ENCODE peak calls at places on chromosomes 7 and 10, in eight cellular contexts. One of them, this sample, is unnamed.

GRCh38 chr10:130453721-130454542 is 317.7 kb downstream of the GLRX3 start:
- DNase-seq in hypothalamus: no peak
- DNase-seq in lower lobe of right lung: no peak
- DNase-seq in fibroblast of lung: no peak
- DNase-seq in head of caudate nucleus: no peak
- DNase-seq in neural crest cell: no peak
- DNase-seq in GM20000: no peak
- DNase-seq in tibial nerve: no peak
- DNase-seq in this sample: no peak

GRCh38 chr10:129101232-129101980 is 365.6 kb upstream of the MGMT start:
- DNase-seq in tibial nerve: no peak
- DNase-seq in GM20000: no peak
- DNase-seq in head of caudate nucleus: no peak
- DNase-seq in lower lobe of right lung: no peak
- DNase-seq in neural crest cell: no peak
- DNase-seq in fibroblast of lung: no peak
- DNase-seq in hypothalamus: no peak
- DNase-seq in this sample: no peak

GRCh38 chr7:46230298-46231295 is 309.5 kb upstream of the IGFBP3 start:
- DNase-seq in head of caudate nucleus: no peak
- DNase-seq in GM20000: no peak
- DNase-seq in neural crest cell: no peak
- DNase-seq in hypothalamus: no peak
- DNase-seq in tibial nerve: no peak
- DNase-seq in fibroblast of lung: peak; percentile 70
- DNase-seq in lower lobe of right lung: no peak
- DNase-seq in this sample: no peak

GRCh38 chr10:78045237-78045636 is 11.6 kb downstream of the RPS24 start:
- DNase-seq in tibial nerve: no peak
- DNase-seq in fibroblast of lung: no peak
- DNase-seq in head of caudate nucleus: no peak
- DNase-seq in hypothalamus: no peak
- DNase-seq in lower lobe of right lung: no peak
- DNase-seq in neural crest cell: no peak
- DNase-seq in GM20000: peak; percentile 63
- DNase-seq in this sample: peak; percentile 2

GRCh38 chr7:47539398-47540052 is 42.4 kb downstream of the TNS3 start:
- DNase-seq in tibial nerve: no peak
- DNase-seq in fibroblast of lung: peak; percentile 84
- DNase-seq in GM20000: no peak
- DNase-seq in lower lobe of right lung: no peak
- DNase-seq in neural crest cell: no peak
- DNase-seq in hypothalamus: no peak
- DNase-seq in head of caudate nucleus: no peak
- DNase-seq in this sample: no peak

GRCh38 chr7:49911906-49912305 is 138.5 kb downstream of the VWC2 start:
- DNase-seq in neural crest cell: no peak
- DNase-seq in tibial nerve: no peak
- DNase-seq in fibroblast of lung: no peak
- DNase-seq in head of caudate nucleus: no peak
- DNase-seq in GM20000: no peak
- DNase-seq in lower lobe of right lung: no peak
- DNase-seq in hypothalamus: no peak
- DNase-seq in this sample: no peak

GRCh38 chr7:26013551-26014083 is 138.4 kb upstream of the NFE2L3 start:
- DNase-seq in head of caudate nucleus: no peak
- DNase-seq in tibial nerve: no peak
- DNase-seq in lower lobe of right lung: no peak
- DNase-seq in fibroblast of lung: peak; percentile 0
- DNase-seq in hypothalamus: no peak
- DNase-seq in GM20000: no peak
- DNase-seq in neural crest cell: no peak
- DNase-seq in this sample: no peak

GRCh38 chr7:18312482-18312881 is 183.1 kb upstream of the HDAC9 start:
- DNase-seq in GM20000: no peak
- DNase-seq in head of caudate nucleus: no peak
- DNase-seq in fibroblast of lung: no peak
- DNase-seq in hypothalamus: no peak
- DNase-seq in neural crest cell: no peak
- DNase-seq in lower lobe of right lung: no peak
- DNase-seq in tibial nerve: no peak
- DNase-seq in this sample: no peak

GRCh38 chr7:44087914-44088838 is 5.8 kb upstream of the POLM start:
- DNase-seq in hypothalamus: no peak
- DNase-seq in GM20000: no peak
- DNase-seq in tibial nerve: peak; percentile 63
- DNase-seq in neural crest cell: no peak
- DNase-seq in head of caudate nucleus: no peak
- DNase-seq in fibroblast of lung: peak; percentile 89
- DNase-seq in lower lobe of right lung: peak; percentile 38
- DNase-seq in this sample: peak; percentile 94

GRCh38 chr7:47400741-47401206 is 181.1 kb downstream of the TNS3 start:
- DNase-seq in GM20000: no peak
- DNase-seq in fibroblast of lung: no peak
- DNase-seq in head of caudate nucleus: no peak
- DNase-seq in tibial nerve: no peak
- DNase-seq in neural crest cell: no peak
- DNase-seq in lower lobe of right lung: no peak
- DNase-seq in hypothalamus: no peak
- DNase-seq in this sample: no peak

GRCh38 chr10:34766811-34767516 is 48.1 kb downstream of the PARD3 start:
- DNase-seq in neural crest cell: no peak
- DNase-seq in hypothalamus: no peak
- DNase-seq in head of caudate nucleus: no peak
- DNase-seq in fibroblast of lung: no peak
- DNase-seq in GM20000: no peak
- DNase-seq in tibial nerve: no peak
- DNase-seq in lower lobe of right lung: no peak
- DNase-seq in this sample: no peak

GRCh38 chr10:124683816-124684215 is 60.4 kb downstream of the FAM53B start:
- DNase-seq in neural crest cell: no peak
- DNase-seq in hypothalamus: no peak
- DNase-seq in head of caudate nucleus: peak; percentile 24
- DNase-seq in tibial nerve: no peak
- DNase-seq in lower lobe of right lung: no peak
- DNase-seq in fibroblast of lung: no peak
- DNase-seq in GM20000: no peak
- DNase-seq in this sample: no peak

GRCh38 chr10:22927661-22928403 is at the start of gene ARMC3:
- DNase-seq in lower lobe of right lung: peak; percentile 71
- DNase-seq in neural crest cell: peak; percentile 72
- DNase-seq in head of caudate nucleus: peak; percentile 88
- DNase-seq in tibial nerve: no peak
- DNase-seq in fibroblast of lung: peak; percentile 52
- DNase-seq in hypothalamus: peak; percentile 60
- DNase-seq in GM20000: peak; percentile 53
- DNase-seq in this sample: peak; percentile 76

GRCh38 chr7:111486472-111487142 is 75.7 kb downstream of the IMMP2L start:
- DNase-seq in tibial nerve: peak; percentile 55
- DNase-seq in fibroblast of lung: peak; percentile 39
- DNase-seq in hypothalamus: no peak
- DNase-seq in neural crest cell: no peak
- DNase-seq in lower lobe of right lung: no peak
- DNase-seq in head of caudate nucleus: no peak
- DNase-seq in GM20000: peak; percentile 38
- DNase-seq in this sample: no peak

GRCh38 chr10:116634126-116634975 is 13.6 kb downstream of the PNLIPRP2 start:
- DNase-seq in neural crest cell: no peak
- DNase-seq in lower lobe of right lung: no peak
- DNase-seq in tibial nerve: no peak
- DNase-seq in hypothalamus: no peak
- DNase-seq in GM20000: no peak
- DNase-seq in head of caudate nucleus: no peak
- DNase-seq in fibroblast of lung: no peak
- DNase-seq in this sample: no peak

GRCh38 chr10:22705534-22705933 is 8.8 kb downstream of the PIP4K2A start:
- DNase-seq in tibial nerve: no peak
- DNase-seq in head of caudate nucleus: no peak
- DNase-seq in hypothalamus: no peak
- DNase-seq in neural crest cell: no peak
- DNase-seq in fibroblast of lung: no peak
- DNase-seq in GM20000: no peak
- DNase-seq in lower lobe of right lung: no peak
- DNase-seq in this sample: no peak

GRCh38 chr10:31074357-31075065 is 42.8 kb upstream of the ZNF438 start:
- DNase-seq in tibial nerve: no peak
- DNase-seq in neural crest cell: no peak
- DNase-seq in lower lobe of right lung: no peak
- DNase-seq in head of caudate nucleus: no peak
- DNase-seq in fibroblast of lung: no peak
- DNase-seq in GM20000: no peak
- DNase-seq in hypothalamus: no peak
- DNase-seq in this sample: no peak

GRCh38 chr10:113434315-113434714 is 118.5 kb upstream of the HABP2 start:
- DNase-seq in fibroblast of lung: no peak
- DNase-seq in tibial nerve: no peak
- DNase-seq in head of caudate nucleus: no peak
- DNase-seq in lower lobe of right lung: no peak
- DNase-seq in GM20000: no peak
- DNase-seq in neural crest cell: no peak
- DNase-seq in hypothalamus: no peak
- DNase-seq in this sample: no peak

GRCh38 chr7:113774182-113774807 is 144.5 kb downstream of the PPP1R3A start:
- DNase-seq in tibial nerve: no peak
- DNase-seq in lower lobe of right lung: no peak
- DNase-seq in fibroblast of lung: peak; percentile 61
- DNase-seq in neural crest cell: no peak
- DNase-seq in GM20000: peak; percentile 8
- DNase-seq in head of caudate nucleus: no peak
- DNase-seq in hypothalamus: no peak
- DNase-seq in this sample: no peak

GRCh38 chr7:51223505-51223904 is 93.1 kb downstream of the COBL start:
- DNase-seq in neural crest cell: no peak
- DNase-seq in GM20000: no peak
- DNase-seq in tibial nerve: no peak
- DNase-seq in lower lobe of right lung: no peak
- DNase-seq in fibroblast of lung: no peak
- DNase-seq in hypothalamus: no peak
- DNase-seq in head of caudate nucleus: peak; percentile 6
- DNase-seq in this sample: no peak

GRCh38 chr7:5452937-5453540 is 29.4 kb upstream of the TNRC18 start:
- DNase-seq in neural crest cell: no peak
- DNase-seq in hypothalamus: no peak
- DNase-seq in tibial nerve: peak; percentile 42
- DNase-seq in lower lobe of right lung: no peak
- DNase-seq in GM20000: no peak
- DNase-seq in head of caudate nucleus: no peak
- DNase-seq in fibroblast of lung: peak; percentile 62
- DNase-seq in this sample: no peak

GRCh38 chr10:76149182-76149581 is 717.8 kb downstream of the LRMDA start:
- DNase-seq in head of caudate nucleus: no peak
- DNase-seq in fibroblast of lung: peak; percentile 78
- DNase-seq in hypothalamus: no peak
- DNase-seq in lower lobe of right lung: no peak
- DNase-seq in tibial nerve: no peak
- DNase-seq in neural crest cell: no peak
- DNase-seq in GM20000: no peak
- DNase-seq in this sample: no peak

GRCh38 chr7:156592124-156592884 is 48.3 kb upstream of the RNF32 start:
- DNase-seq in fibroblast of lung: no peak
- DNase-seq in GM20000: no peak
- DNase-seq in lower lobe of right lung: no peak
- DNase-seq in tibial nerve: no peak
- DNase-seq in hypothalamus: no peak
- DNase-seq in head of caudate nucleus: no peak
- DNase-seq in neural crest cell: no peak
- DNase-seq in this sample: no peak

GRCh38 chr10:102624751-102625330 is 19.4 kb upstream of the TRIM8 start:
- DNase-seq in hypothalamus: no peak
- DNase-seq in lower lobe of right lung: peak; percentile 10
- DNase-seq in tibial nerve: no peak
- DNase-seq in GM20000: no peak
- DNase-seq in head of caudate nucleus: no peak
- DNase-seq in fibroblast of lung: no peak
- DNase-seq in neural crest cell: no peak
- DNase-seq in this sample: no peak

GRCh38 chr10:125411724-125412123 is 251.4 kb upstream of the CTBP2 start:
- DNase-seq in lower lobe of right lung: no peak
- DNase-seq in neural crest cell: no peak
- DNase-seq in GM20000: no peak
- DNase-seq in tibial nerve: no peak
- DNase-seq in fibroblast of lung: peak; percentile 93
- DNase-seq in head of caudate nucleus: no peak
- DNase-seq in hypothalamus: no peak
- DNase-seq in this sample: no peak

GRCh38 chr7:35241884-35242283 is 12.0 kb downstream of the TBX20 start:
- DNase-seq in tibial nerve: no peak
- DNase-seq in neural crest cell: no peak
- DNase-seq in GM20000: no peak
- DNase-seq in fibroblast of lung: no peak
- DNase-seq in lower lobe of right lung: no peak
- DNase-seq in head of caudate nucleus: no peak
- DNase-seq in hypothalamus: no peak
- DNase-seq in this sample: no peak

GRCh38 chr7:2508327-2509231 is 11.0 kb upstream of the LFNG start:
- DNase-seq in lower lobe of right lung: peak; percentile 86
- DNase-seq in fibroblast of lung: no peak
- DNase-seq in tibial nerve: peak; percentile 59
- DNase-seq in head of caudate nucleus: no peak
- DNase-seq in GM20000: peak; percentile 82
- DNase-seq in neural crest cell: no peak
- DNase-seq in hypothalamus: no peak
- DNase-seq in this sample: no peak

GRCh38 chr10:113616244-113617074 is 47.4 kb downstream of the NRAP start:
- DNase-seq in fibroblast of lung: no peak
- DNase-seq in neural crest cell: peak; percentile 36
- DNase-seq in tibial nerve: peak; percentile 19
- DNase-seq in hypothalamus: no peak
- DNase-seq in GM20000: no peak
- DNase-seq in lower lobe of right lung: no peak
- DNase-seq in head of caudate nucleus: peak; percentile 14
- DNase-seq in this sample: no peak

GRCh38 chr7:31308642-31309041 is 31.9 kb downstream of the NEUROD6 start:
- DNase-seq in hypothalamus: no peak
- DNase-seq in GM20000: no peak
- DNase-seq in fibroblast of lung: no peak
- DNase-seq in lower lobe of right lung: no peak
- DNase-seq in neural crest cell: no peak
- DNase-seq in head of caudate nucleus: no peak
- DNase-seq in tibial nerve: no peak
- DNase-seq in this sample: no peak

GRCh38 chr10:24249829-24250415 is 41.0 kb downstream of the KIAA1217 start:
- DNase-seq in head of caudate nucleus: peak; percentile 16
- DNase-seq in fibroblast of lung: peak; percentile 93
- DNase-seq in tibial nerve: peak; percentile 10
- DNase-seq in hypothalamus: no peak
- DNase-seq in neural crest cell: no peak
- DNase-seq in lower lobe of right lung: no peak
- DNase-seq in GM20000: no peak
- DNase-seq in this sample: no peak

GRCh38 chr10:49562893-49563292 is 24.0 kb upstream of the ERCC6 start:
- DNase-seq in tibial nerve: no peak
- DNase-seq in neural crest cell: no peak
- DNase-seq in hypothalamus: no peak
- DNase-seq in fibroblast of lung: peak; percentile 85
- DNase-seq in lower lobe of right lung: no peak
- DNase-seq in GM20000: no peak
- DNase-seq in head of caudate nucleus: no peak
- DNase-seq in this sample: no peak

GRCh38 chr7:55246181-55246580 is 119.0 kb upstream of the LANCL2 start:
- DNase-seq in neural crest cell: no peak
- DNase-seq in lower lobe of right lung: no peak
- DNase-seq in head of caudate nucleus: no peak
- DNase-seq in GM20000: no peak
- DNase-seq in hypothalamus: no peak
- DNase-seq in fibroblast of lung: peak; percentile 71
- DNase-seq in tibial nerve: no peak
- DNase-seq in this sample: no peak

GRCh38 chr7:13912740-13913320 is 76.6 kb downstream of the ETV1 start:
- DNase-seq in hypothalamus: no peak
- DNase-seq in fibroblast of lung: no peak
- DNase-seq in GM20000: no peak
- DNase-seq in neural crest cell: no peak
- DNase-seq in head of caudate nucleus: no peak
- DNase-seq in lower lobe of right lung: no peak
- DNase-seq in tibial nerve: no peak
- DNase-seq in this sample: no peak

GRCh38 chr10:23540401-23540800 is 101.5 kb downstream of the OTUD1 start:
- DNase-seq in neural crest cell: no peak
- DNase-seq in lower lobe of right lung: no peak
- DNase-seq in tibial nerve: no peak
- DNase-seq in fibroblast of lung: no peak
- DNase-seq in hypothalamus: no peak
- DNase-seq in GM20000: no peak
- DNase-seq in head of caudate nucleus: no peak
- DNase-seq in this sample: no peak

This sample was measured in aorta.